ENCODE peak calls at places on chromosomes 11 and 22, in five cellular contexts. One of them, this sample, is unnamed.

GRCh38 chr22:29524440-29525191 is 28.9 kb downstream of the THOC5 start:
- DNase-seq in AG08396: peak
- DNase-seq in activated T-cell treated with anti-CD3 and anti-CD28 coated beads for 48 hours: no peak
- DNase-seq in NCI-H345: peak
- DNase-seq in ELF-1: peak
- DNase-seq in this sample: peak

GRCh38 chr11:64237484-64237951 is 3.1 kb downstream of the VEGFB start:
- DNase-seq in AG08396: no peak
- DNase-seq in activated T-cell treated with anti-CD3 and anti-CD28 coated beads for 48 hours: no peak
- DNase-seq in NCI-H345: peak
- DNase-seq in ELF-1: no peak
- DNase-seq in this sample: no peak

GRCh38 chr22:20241579-20242392 is 26.3 kb downstream of the RTN4R start:
- DNase-seq in AG08396: no peak
- DNase-seq in activated T-cell treated with anti-CD3 and anti-CD28 coated beads for 48 hours: no peak
- DNase-seq in NCI-H345: no peak
- DNase-seq in ELF-1: peak
- DNase-seq in this sample: no peak

GRCh38 chr11:39461065-39461464 is 1998.4 kb downstream of the LRRC4C start:
- DNase-seq in AG08396: no peak
- DNase-seq in activated T-cell treated with anti-CD3 and anti-CD28 coated beads for 48 hours: no peak
- DNase-seq in NCI-H345: no peak
- DNase-seq in ELF-1: no peak
- DNase-seq in this sample: no peak

GRCh38 chr11:117815262-117815803 is 9.2 kb downstream of the FXYD2 start:
- DNase-seq in AG08396: no peak
- DNase-seq in activated T-cell treated with anti-CD3 and anti-CD28 coated beads for 48 hours: peak
- DNase-seq in NCI-H345: no peak
- DNase-seq in ELF-1: peak
- DNase-seq in this sample: no peak

GRCh38 chr11:66543263-66544107 is 2.4 kb downstream of the ZDHHC24 start:
- DNase-seq in AG08396: peak
- DNase-seq in activated T-cell treated with anti-CD3 and anti-CD28 coated beads for 48 hours: peak
- DNase-seq in NCI-H345: no peak
- DNase-seq in ELF-1: peak
- DNase-seq in this sample: no peak

GRCh38 chr11:65851811-65852507 is 6.0 kb downstream of the CFL1 start:
- DNase-seq in AG08396: no peak
- DNase-seq in activated T-cell treated with anti-CD3 and anti-CD28 coated beads for 48 hours: no peak
- DNase-seq in NCI-H345: no peak
- DNase-seq in ELF-1: peak
- DNase-seq in this sample: no peak

GRCh38 chr11:80330302-80330701 is 889.5 kb upstream of the TENM4 start:
- DNase-seq in AG08396: no peak
- DNase-seq in activated T-cell treated with anti-CD3 and anti-CD28 coated beads for 48 hours: no peak
- DNase-seq in NCI-H345: no peak
- DNase-seq in ELF-1: no peak
- DNase-seq in this sample: no peak

GRCh38 chr11:70812472-70812871 is 414.1 kb downstream of the CTTN start:
- DNase-seq in AG08396: no peak
- DNase-seq in activated T-cell treated with anti-CD3 and anti-CD28 coated beads for 48 hours: no peak
- DNase-seq in NCI-H345: no peak
- DNase-seq in ELF-1: no peak
- DNase-seq in this sample: no peak

GRCh38 chr11:118343981-118344521 is at the start of gene CD3G:
- DNase-seq in AG08396: no peak
- DNase-seq in activated T-cell treated with anti-CD3 and anti-CD28 coated beads for 48 hours: peak
- DNase-seq in NCI-H345: no peak
- DNase-seq in ELF-1: no peak
- DNase-seq in this sample: no peak

GRCh38 chr11:108035690-108036089 is 27.0 kb downstream of the CUL5 start:
- DNase-seq in AG08396: no peak
- DNase-seq in activated T-cell treated with anti-CD3 and anti-CD28 coated beads for 48 hours: no peak
- DNase-seq in NCI-H345: no peak
- DNase-seq in ELF-1: no peak
- DNase-seq in this sample: no peak

GRCh38 chr11:119673389-119674336 is 55.3 kb downstream of the NECTIN1 start:
- DNase-seq in AG08396: no peak
- DNase-seq in activated T-cell treated with anti-CD3 and anti-CD28 coated beads for 48 hours: peak
- DNase-seq in NCI-H345: no peak
- DNase-seq in ELF-1: no peak
- DNase-seq in this sample: no peak

GRCh38 chr11:79069504-79069903 is 371.3 kb downstream of the TENM4 start:
- DNase-seq in AG08396: no peak
- DNase-seq in activated T-cell treated with anti-CD3 and anti-CD28 coated beads for 48 hours: no peak
- DNase-seq in NCI-H345: no peak
- DNase-seq in ELF-1: no peak
- DNase-seq in this sample: no peak

GRCh38 chr11:82533628-82534353 is 199.9 kb downstream of the FAM181B start:
- DNase-seq in AG08396: no peak
- DNase-seq in activated T-cell treated with anti-CD3 and anti-CD28 coated beads for 48 hours: no peak
- DNase-seq in NCI-H345: peak
- DNase-seq in ELF-1: no peak
- DNase-seq in this sample: no peak

GRCh38 chr11:74710291-74710938 is 20.8 kb downstream of the CHRDL2 start:
- DNase-seq in AG08396: no peak
- DNase-seq in activated T-cell treated with anti-CD3 and anti-CD28 coated beads for 48 hours: no peak
- DNase-seq in NCI-H345: no peak
- DNase-seq in ELF-1: peak
- DNase-seq in this sample: no peak

GRCh38 chr11:34621876-34622275 is 983 bp downstream of the EHF start:
- DNase-seq in AG08396: no peak
- DNase-seq in activated T-cell treated with anti-CD3 and anti-CD28 coated beads for 48 hours: no peak
- DNase-seq in NCI-H345: no peak
- DNase-seq in ELF-1: no peak
- DNase-seq in this sample: no peak

GRCh38 chr11:67006029-67006884 is 16.7 kb upstream of the SYT12 start:
- DNase-seq in AG08396: peak
- DNase-seq in activated T-cell treated with anti-CD3 and anti-CD28 coated beads for 48 hours: peak
- DNase-seq in NCI-H345: no peak
- DNase-seq in ELF-1: peak
- DNase-seq in this sample: peak

GRCh38 chr11:35918716-35919115 is 25.1 kb upstream of the LDLRAD3 start:
- DNase-seq in AG08396: no peak
- DNase-seq in activated T-cell treated with anti-CD3 and anti-CD28 coated beads for 48 hours: no peak
- DNase-seq in NCI-H345: no peak
- DNase-seq in ELF-1: no peak
- DNase-seq in this sample: no peak

GRCh38 chr11:61912991-61913698 is 4.2 kb downstream of the RAB3IL1 start:
- DNase-seq in AG08396: no peak
- DNase-seq in activated T-cell treated with anti-CD3 and anti-CD28 coated beads for 48 hours: no peak
- DNase-seq in NCI-H345: no peak
- DNase-seq in ELF-1: peak
- DNase-seq in this sample: no peak

GRCh38 chr11:17722000-17722643 is 2.8 kb downstream of the MYOD1 start:
- DNase-seq in AG08396: peak
- DNase-seq in activated T-cell treated with anti-CD3 and anti-CD28 coated beads for 48 hours: no peak
- DNase-seq in NCI-H345: no peak
- DNase-seq in ELF-1: peak
- DNase-seq in this sample: no peak